ENCODE peak calls at places on chromosomes 4 and X, in five cellular contexts. X is frontal cortex, A is HTR-8/SVneo, E is GM13976, F is suprapubic skin. U is an unnamed sample.

GRCh38 chr4:140137654-140138053 is 16.3 kb downstream of the MAML3 start:
- DNase-seq in A (no peak), F (no peak), E (no peak), X (no peak), U (no peak)

GRCh38 chr4:604131-604530 is 21.2 kb upstream of the PDE6B start:
- DNase-seq in F (no peak), A (no peak), X (no peak), E (peak), U (no peak)

GRCh38 chrX:44675364-44676024 is 132.8 kb upstream of the FUNDC1 start:
- DNase-seq in E (no peak), X (no peak), A (peak), F (no peak), U (peak)

GRCh38 chrX:12877386-12877785 is 10.5 kb downstream of the TLR7 start:
- DNase-seq in F (no peak), X (no peak), A (no peak), E (no peak), U (no peak)

GRCh38 chrX:71178908-71179307 is 34.3 kb downstream of the NLGN3 start:
- DNase-seq in F (no peak), E (peak), A (peak), X (peak), U (peak)

GRCh38 chr4:48944252-48944651 is 37.7 kb upstream of the OCIAD2 start:
- DNase-seq in F (no peak), X (no peak), A (no peak), E (no peak), U (no peak)

GRCh38 chr4:98662619-98663225 is 4.3 kb upstream of the TSPAN5 start:
- DNase-seq in F (no peak), X (no peak), E (no peak), A (no peak), U (no peak)

GRCh38 chr4:56480691-56481090 is 13.3 kb downstream of the SRP72 start:
- DNase-seq in A (no peak), E (no peak), X (no peak), F (no peak), U (no peak)

GRCh38 chrX:154040307-154040756 is 20.6 kb upstream of the IRAK1 start:
- DNase-seq in F (no peak), A (no peak), E (no peak), X (no peak), U (no peak)

GRCh38 chr4:175540151-175540550 is 271.9 kb downstream of the GPM6A start:
- DNase-seq in E (no peak), A (peak), X (no peak), F (no peak), U (no peak)

GRCh38 chr4:52861879-52862604 is at the start of gene RASL11B:
- DNase-seq in X (peak), E (peak), F (peak), A (peak), U (no peak)

GRCh38 chr4:26573389-26573794 is 10.5 kb upstream of the TBC1D19 start:
- DNase-seq in X (no peak), E (no peak), A (no peak), F (no peak), U (no peak)